ENCODE peak calls at places on chromosomes 2 and 18, in nine cellular contexts. U is aorta; T is pancreas; F is HCT116; V is HepG2; L is naive thymus-derived CD4-positive, alpha-beta T cell; C is Panc1; S is right cardiac atrium; D is body of pancreas. K is an unnamed sample. For H3K9me3, the result is how much of the 10 kb centered on the place peaks cover.

GRCh38 chr2:20172273-20173052 is 52.5 kb downstream of the SDC1 start:
- ATAC-seq in U (no peak), T (no peak), F (no peak), V (peak), L (no peak), C (no peak), S (no peak), D (no peak), K (no peak)

GRCh38 chr18:70636991-70637390 is 348.1 kb downstream of the SOCS6 start:
- ATAC-seq in U (no peak), T (no peak), F (no peak), V (no peak), L (no peak), C (no peak), S (no peak), D (no peak), K (no peak)

GRCh38 chr18:7568426-7568825 is 1.3 kb downstream of the PTPRM start:
- ATAC-seq in U (peak), T (peak), F (no peak), V (peak), L (no peak), C (peak), S (peak), D (peak), K (no peak)

GRCh38 chr2:200306719-200306968 is 151 bp downstream of the SPATS2L start:
- ATAC-seq in U (no peak), T (peak), F (no peak), V (no peak), L (peak), C (no peak), S (no peak), D (no peak), K (no peak)

GRCh38 chr18:50429207-50429948 is 54.5 kb downstream of the SKA1 start:
- ATAC-seq in U (no peak), T (no peak), F (peak), V (no peak), L (no peak), C (no peak), S (no peak), D (no peak), K (no peak)

GRCh38 chr18:46366211-46366610 is 262.0 kb downstream of the HAUS1 start:
- ATAC-seq in U (no peak), T (no peak), F (no peak), V (no peak), L (no peak), C (no peak), S (no peak), D (no peak), K (no peak)

GRCh38 chr2:156334496-156335478 is 2.3 kb upstream of the NR4A2 start:
- ATAC-seq in U (peak), T (peak), F (peak), V (peak), L (peak), C (peak), S (peak), D (peak), K (peak)

GRCh38 chr2:46645681-46646162 is 166.4 kb downstream of the TMEM247 start:
- ATAC-seq in U (peak), T (no peak), F (no peak), V (peak), L (no peak), C (no peak), S (peak), D (no peak), K (peak)

GRCh38 chr2:152063325-152063924 is 35.4 kb downstream of the CACNB4 start:
- ATAC-seq in U (no peak), T (no peak), F (no peak), V (no peak), L (no peak), C (no peak), S (no peak), D (no peak), K (no peak)

GRCh38 chr18:21629089-21629832 is 17.1 kb downstream of the SNRPD1 start:
- ATAC-seq in U (no peak), T (no peak), F (no peak), V (no peak), L (no peak), C (no peak), S (no peak), D (no peak), K (no peak)

GRCh38 chr18:23825978-23826405 is 136.7 kb downstream of the LAMA3 start:
- ATAC-seq in U (peak), T (no peak), F (no peak), V (peak), L (no peak), C (no peak), S (peak), D (peak), K (peak)

GRCh38 chr18:70907673-70908072 is 618.8 kb downstream of the SOCS6 start:
- ATAC-seq in U (no peak), T (no peak), F (no peak), V (no peak), L (no peak), C (no peak), S (no peak), D (no peak), K (no peak)

GRCh38 chr2:176174382-176174834 is 14.1 kb upstream of the HOXD1 start:
- ATAC-seq in U (no peak), T (no peak), F (no peak), V (peak), L (no peak), C (peak), S (no peak), D (no peak), K (no peak)

GRCh38 chr2:61853086-61853847 is 593 bp downstream of the FAM161A start:
- ATAC-seq in U (peak), T (peak), F (peak), V (peak), L (peak), C (peak), S (peak), D (peak), K (peak)

GRCh38 chr18:79792988-79793355 is 4.8 kb upstream of the KCNG2 start:
- ATAC-seq in U (no peak), T (no peak), F (no peak), V (no peak), L (peak), C (no peak), S (no peak), D (no peak), K (no peak)

GRCh38 chr2:134670955-134671354 is 47.8 kb downstream of the TMEM163 start:
- ATAC-seq in U (no peak), T (peak), F (no peak), V (peak), L (no peak), C (no peak), S (peak), D (peak), K (no peak)

GRCh38 chr18:50651334-50651733 is 91.4 kb downstream of the MAPK4 start:
- ATAC-seq in U (no peak), T (no peak), F (no peak), V (no peak), L (no peak), C (no peak), S (no peak), D (no peak), K (no peak)

GRCh38 chr18:7185701-7186100 is 45.2 kb upstream of the LRRC30 start:
- ATAC-seq in U (no peak), T (no peak), F (no peak), V (no peak), L (no peak), C (no peak), S (no peak), D (no peak), K (no peak)

GRCh38 chr18:12772111-12772510 is 69.3 kb downstream of the PSMG2 start:
- ATAC-seq in U (no peak), T (no peak), F (no peak), V (no peak), L (no peak), C (no peak), S (no peak), D (no peak), K (no peak)

GRCh38 chr18:35282353-35282752 is 7.7 kb downstream of the ZSCAN30 start:
- ATAC-seq in U (no peak), T (no peak), F (no peak), V (no peak), L (no peak), C (no peak), S (no peak), D (no peak), K (no peak)

GRCh38 chr18:79941473-79942119 is 9.9 kb downstream of the SLC66A2 start:
- ATAC-seq in U (no peak), T (no peak), F (no peak), V (no peak), L (no peak), C (no peak), S (no peak), D (no peak), K (no peak)

GRCh38 chr18:32271649-32272324 is 81.9 kb downstream of the MEP1B start:
- ATAC-seq in U (peak), T (peak), F (peak), V (peak), L (peak), C (peak), S (peak), D (peak), K (peak)

GRCh38 chr2:239500915-239501630 is 100.3 kb upstream of the HDAC4 start:
- ATAC-seq in U (no peak), T (no peak), F (no peak), V (no peak), L (peak), C (no peak), S (no peak), D (no peak), K (peak)

GRCh38 chr2:200944467-200945394 is 18.7 kb downstream of the ORC2 start:
- ATAC-seq in U (no peak), T (no peak), F (peak), V (peak), L (no peak), C (peak), S (peak), D (no peak), K (no peak)

GRCh38 chr2:182887753-182888415 is 21.4 kb upstream of the FRZB start:
- ATAC-seq in U (no peak), T (no peak), F (no peak), V (no peak), L (no peak), C (no peak), S (no peak), D (no peak), K (no peak)

GRCh38 chr2:170554278-170554955 is 160.7 kb upstream of the SP5 start:
- ATAC-seq in U (peak), T (no peak), F (no peak), V (no peak), L (no peak), C (peak), S (peak), D (peak), K (peak)

GRCh38 chr18:32730068-32730467 is 42.8 kb downstream of the KLHL14 start:
- ATAC-seq in U (no peak), T (no peak), F (no peak), V (no peak), L (no peak), C (no peak), S (no peak), D (no peak), K (no peak)

GRCh38 chr2:59875836-59876235 is 677.6 kb downstream of the BCL11A start:
- ATAC-seq in U (no peak), T (no peak), F (no peak), V (no peak), L (no peak), C (no peak), S (no peak), D (no peak), K (no peak)

GRCh38 chr2:66550826-66551225 is 115.9 kb downstream of the MEIS1 start:
- ATAC-seq in U (no peak), T (no peak), F (no peak), V (no peak), L (no peak), C (no peak), S (no peak), D (no peak), K (no peak)

GRCh38 chr2:128504242-128505149 is 185.8 kb upstream of the HS6ST1 start:
- ATAC-seq in U (no peak), T (no peak), F (no peak), V (no peak), L (peak), C (no peak), S (no peak), D (no peak), K (no peak)

GRCh38 chr2:85878719-85879390 is 9.9 kb downstream of the ST3GAL5 start:
- ATAC-seq in U (no peak), T (no peak), F (no peak), V (no peak), L (no peak), C (no peak), S (peak), D (no peak), K (no peak)

DNA sequence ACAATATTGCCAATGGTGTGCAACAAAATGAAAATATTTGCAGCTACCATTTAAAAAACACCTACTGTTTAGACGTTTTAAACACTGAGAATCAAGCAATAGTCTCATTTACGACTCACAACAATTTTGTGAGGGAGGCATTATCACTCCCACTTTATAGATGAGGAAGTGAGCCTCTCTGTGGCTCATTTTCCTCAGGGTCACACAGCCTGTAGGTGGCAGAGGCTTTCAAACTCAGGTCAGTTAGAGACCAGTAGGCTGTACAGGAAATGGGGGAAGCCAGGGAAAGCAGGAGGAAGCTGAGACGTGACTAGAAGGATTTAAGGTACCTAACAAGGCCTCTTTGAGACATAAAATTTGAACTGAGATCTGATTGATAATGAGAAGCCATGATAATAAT is 95.0 kb upstream of the ZNF521 start:
- ATAC-seq in U (no peak), T (no peak), F (no peak), V (peak), L (no peak), C (no peak), S (no peak), D (no peak), K (no peak)
- H3K9me3 ChIP-seq in U (under half), T (under half), F (under half), V (under half), L (under half), C (under half), S (under half), D (under half), K (under half)

DNA sequence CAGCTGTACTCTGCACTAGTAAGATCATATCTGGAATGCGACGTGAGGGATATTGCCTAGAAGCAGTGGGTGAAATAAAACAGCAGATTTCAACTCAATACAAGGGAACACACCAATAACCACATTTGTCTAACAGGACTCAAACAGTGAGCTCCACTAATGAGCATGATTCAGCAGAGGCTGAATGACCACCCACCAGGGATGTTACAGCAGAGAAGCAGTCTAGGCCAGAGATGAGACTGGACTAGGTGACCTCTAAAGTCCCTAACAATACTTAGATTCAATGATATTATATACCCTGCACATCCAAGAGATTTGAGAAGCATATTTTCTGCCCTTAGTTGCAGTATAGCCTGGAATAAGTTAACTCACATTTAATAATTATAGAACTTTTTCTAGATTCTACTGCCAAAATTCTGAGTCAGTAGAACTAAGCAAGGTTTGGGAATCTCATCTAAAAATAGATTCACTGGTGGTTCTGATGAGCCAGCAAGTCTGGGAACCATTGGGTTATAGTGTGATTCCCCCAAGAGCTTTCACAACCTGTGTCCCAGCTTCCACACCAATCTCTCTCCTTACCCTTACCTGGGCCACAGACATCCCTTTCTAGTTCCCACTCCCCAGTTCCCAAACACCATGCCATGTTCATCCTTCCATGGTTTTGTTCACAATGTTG is 6.3 kb downstream of the THOC1 start:
- ATAC-seq in U (no peak), T (no peak), F (no peak), V (no peak), L (no peak), C (no peak), S (no peak), D (no peak), K (no peak)
- H3K4me3 ChIP-seq in U (no peak), T (no peak), F (no peak), V (no peak), L (no peak), C (no peak), S (no peak), D (no peak), K (no peak)

GRCh38 chr18:64893349-64893748 is 744.5 kb upstream of the LINC00305 start:
- ATAC-seq in U (no peak), T (no peak), F (no peak), V (no peak), L (no peak), C (no peak), S (no peak), D (no peak), K (no peak)
- H3K9me3 ChIP-seq in U (under half), T (under half), F (under half), V (under half), L (under half), C (under half), S (under half), D (under half), K (under half)

GRCh38 chr2:241036397-241036963 is 38.1 kb downstream of the SNED1 start:
- ATAC-seq in U (peak), T (peak), F (peak), V (peak), L (peak), C (no peak), S (peak), D (peak), K (peak)
- H3K4me3 ChIP-seq in U (no peak), T (peak), F (no peak), V (peak), L (peak), C (no peak), S (peak), D (no peak), K (peak)